ENCODE peak calls at places on chromosomes 12 and 14, in ten cellular contexts. D is GOT3, M is lower leg skin, O is PC-3, R is anterior cingulate cortex, Q is Right ventricle myocardium superior, G is fibroblast of the conjunctiva, K is HFFc6, U is aorta, N is EH. C is an unnamed sample.

GRCh38 chr12:50839032-50839431 is 3.7 kb upstream of the TMPRSS12 start:
- DNase-seq in G (no peak), M (no peak), K (no peak), N (no peak), Q (no peak), U (no peak), R (no peak), D (no peak), O (peak), C (no peak)

GRCh38 chr12:75706786-75707605 is 195.6 kb upstream of the KRR1 start:
- DNase-seq in U (no peak), K (peak), R (no peak), Q (no peak), N (peak), O (no peak), D (no peak), M (no peak), G (no peak), C (no peak)

GRCh38 chr14:61698216-61698980 is 3.1 kb downstream of the HIF1A start:
- DNase-seq in K (no peak), R (no peak), Q (no peak), O (no peak), N (peak), G (no peak), D (no peak), U (no peak), M (no peak), C (no peak)

GRCh38 chr12:13889913-13890312 is 91.5 kb downstream of the GRIN2B start:
- DNase-seq in R (no peak), O (no peak), G (no peak), Q (no peak), M (no peak), K (no peak), N (no peak), D (no peak), U (no peak), C (no peak)

GRCh38 chr14:68779761-68780323 is 13.0 kb downstream of the ZFP36L1 start:
- DNase-seq in D (no peak), M (no peak), O (peak), K (peak), G (no peak), N (peak), R (no peak), Q (no peak), U (no peak), C (no peak)

GRCh38 chr12:116318738-116319050 is 41.2 kb upstream of the MED13L start:
- DNase-seq in D (no peak), O (no peak), R (no peak), K (no peak), M (peak), U (no peak), N (no peak), G (peak), Q (no peak), C (no peak)

GRCh38 chr12:93301171-93301570 is 76.6 kb upstream of the NUDT4 start:
- DNase-seq in O (no peak), R (no peak), Q (no peak), D (no peak), U (no peak), N (no peak), M (no peak), K (no peak), G (no peak), C (no peak)

GRCh38 chr14:69101331-69101826 is 51.5 kb downstream of the DCAF5 start:
- DNase-seq in U (no peak), G (peak), M (no peak), O (peak), Q (no peak), K (peak), N (peak), D (no peak), R (no peak), C (no peak)

GRCh38 chr14:78227466-78228077 is 57.4 kb downstream of the NRXN3 start:
- DNase-seq in R (no peak), K (no peak), D (no peak), U (no peak), O (no peak), G (no peak), M (no peak), N (no peak), Q (no peak), C (no peak)

GRCh38 chr12:40033260-40033649 is 72.6 kb downstream of the SLC2A13 start:
- DNase-seq in K (no peak), N (no peak), G (no peak), U (no peak), Q (no peak), O (no peak), R (no peak), M (no peak), D (no peak), C (no peak)

GRCh38 chr14:34078117-34078743 is 127.4 kb upstream of the EGLN3 start:
- DNase-seq in O (peak), Q (no peak), D (no peak), G (no peak), R (no peak), M (no peak), N (no peak), K (no peak), U (no peak), C (no peak)

GRCh38 chr12:118537481-118537917 is 161.1 kb downstream of the SUDS3 start:
- DNase-seq in D (no peak), K (no peak), G (no peak), M (no peak), R (peak), U (no peak), O (no peak), Q (peak), N (peak), C (no peak)